ENCODE peak calls at places on chromosomes 12 and 14, in five cellular contexts. T is HepG2, N is A549, H is IMR-90, C is K562. B is an unnamed sample. For H3K4me1, the result is how much of the 10 kb centered on the place peaks cover.

GRCh38 chr12:132236930-132237771 is 92.2 kb downstream of the GALNT9 start:
- DNase-seq in H (no peak), C (no peak), N (no peak), T (no peak), B (no peak)

GRCh38 chr14:89667983-89668382 is 250.9 kb upstream of the FOXN3 start:
- DNase-seq in T (no peak), C (no peak), N (no peak), H (peak), B (no peak)

GRCh38 chr12:105334568-105334967 is 4.1 kb downstream of the C12orf75 start:
- DNase-seq in C (no peak), H (peak), T (no peak), N (no peak), B (no peak)

GRCh38 chr12:109905301-109905700 is 5.2 kb downstream of the TCHP start:
- DNase-seq in C (no peak), H (no peak), N (no peak), T (no peak), B (no peak)

GRCh38 chr12:124403273-124403672 is 108.4 kb downstream of the RFLNA start:
- DNase-seq in T (no peak), N (no peak), H (no peak), C (no peak), B (no peak)

GRCh38 chr12:105840384-105840783 is 298.4 kb downstream of the NUAK1 start:
- DNase-seq in N (no peak), C (peak), T (no peak), H (no peak), B (no peak)

GRCh38 chr12:58034311-58034710 is 92.9 kb downstream of the ATP23 start:
- DNase-seq in C (no peak), T (no peak), H (no peak), N (no peak), B (no peak)

GRCh38 chr12:115598827-115599226 is 678.7 kb downstream of the MED13L start:
- DNase-seq in N (no peak), H (no peak), T (no peak), C (no peak), B (no peak)

GRCh38 chr14:78713716-78714115 is 543.5 kb downstream of the NRXN3 start:
- DNase-seq in C (no peak), H (no peak), T (no peak), N (no peak), B (no peak)

GRCh38 chr12:22271036-22271435 is 63.5 kb downstream of the ST8SIA1 start:
- DNase-seq in N (no peak), H (peak), T (no peak), C (no peak), B (no peak)

GRCh38 chr14:92540472-92541048 is 27.0 kb downstream of the RIN3 start:
- DNase-seq in N (peak), T (no peak), C (no peak), H (peak), B (no peak)

GRCh38 chr12:69688021-69688420 is 11.1 kb downstream of the BEST3 start:
- DNase-seq in N (no peak), H (peak), C (no peak), T (peak), B (no peak)

GRCh38 chr12:56337753-56338221 is 897 bp upstream of the IL23A start:
- DNase-seq in N (no peak), C (no peak), T (no peak), H (no peak), B (no peak)

GRCh38 chr12:16515666-16516065 is 90.3 kb downstream of the LMO3 start:
- DNase-seq in H (peak), T (no peak), C (no peak), N (no peak), B (no peak)

GRCh38 chr12:4435537-4435936 is 10.1 kb downstream of the FGF6 start:
- DNase-seq in N (no peak), T (no peak), H (no peak), C (no peak), B (peak)

GRCh38 chr12:68823711-68824110 is 15.7 kb downstream of the MDM2 start:
- DNase-seq in N (no peak), H (no peak), T (no peak), C (no peak), B (no peak)

GRCh38 chr14:76257111-76257803 is 105.5 kb downstream of the GPATCH2L start:
- DNase-seq in C (peak), H (no peak), T (no peak), N (no peak), B (no peak)

GRCh38 chr12:104416637-104417036 is 40.1 kb upstream of the CHST11 start:
- DNase-seq in H (no peak), N (no peak), T (no peak), C (no peak), B (no peak)

GRCh38 chr12:26042645-26043044 is 82.2 kb downstream of the BHLHE41 start:
- DNase-seq in N (no peak), T (no peak), H (no peak), C (no peak), B (no peak)

GRCh38 chr12:27624586-27624985 is 71.7 kb upstream of the REP15 start:
- DNase-seq in H (no peak), N (no peak), C (no peak), T (no peak), B (no peak)

GRCh38 chr12:45223868-45224267 is 8.0 kb downstream of the ANO6 start:
- DNase-seq in H (no peak), N (no peak), T (no peak), C (no peak), B (no peak)

GRCh38 chr12:116370886-116371580 is 93.5 kb upstream of the MED13L start:
- DNase-seq in T (no peak), C (no peak), N (no peak), H (no peak), B (no peak)

GRCh38 chr12:54040148-54040494 is 7.3 kb downstream of the HOXC5 start:
- DNase-seq in T (no peak), N (peak), C (peak), H (no peak), B (no peak)

GRCh38 chr12:53381739-53382630 is 2.0 kb downstream of the SP1 start:
- DNase-seq in T (peak), N (no peak), C (peak), H (peak), B (no peak)

GRCh38 chr12:58302487-58303011 is 361.2 kb downstream of the ATP23 start:
- DNase-seq in C (no peak), N (no peak), H (no peak), T (no peak), B (no peak)

GRCh38 chr12:51329742-51330141 is 5.8 kb upstream of the BIN2 start:
- DNase-seq in H (no peak), T (no peak), C (no peak), N (no peak), B (no peak)

GRCh38 chr12:51333536-51333935 is 9.6 kb upstream of the BIN2 start:
- DNase-seq in H (no peak), C (no peak), T (no peak), N (no peak), B (no peak)

GRCh38 chr12:51328587-51328986 is 4.6 kb upstream of the BIN2 start:
- DNase-seq in T (no peak), N (no peak), C (no peak), H (no peak), B (no peak)

GRCh38 chr12:51326762-51327439 is 2.9 kb upstream of the BIN2 start:
- DNase-seq in T (no peak), N (no peak), C (peak), H (peak), B (no peak)

DNA sequence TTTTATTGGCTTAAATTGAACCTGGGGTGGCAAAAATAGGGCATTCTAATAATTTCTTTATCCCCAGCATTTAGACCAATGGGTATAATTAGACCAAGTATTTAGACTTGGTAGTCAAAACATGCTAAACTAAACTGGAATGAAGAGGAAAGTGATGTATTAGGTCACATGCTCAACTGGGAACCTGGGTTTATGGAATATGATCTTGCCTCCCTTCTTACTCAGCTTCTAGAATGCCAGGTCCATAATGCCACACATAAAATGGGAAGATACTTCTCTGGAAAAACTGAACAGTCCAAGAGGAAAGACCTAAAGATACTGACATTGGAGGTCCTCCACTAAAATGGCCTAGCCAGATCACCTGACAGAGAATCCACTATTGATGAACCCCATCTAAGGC is 6.2 kb upstream of the BIN2 start:
- DNase-seq in H (peak), N (no peak), T (no peak), C (no peak), B (no peak)
- H3K4me1 ChIP-seq in H (under half), N (under half), T (under half), C (under half), B (under half)

GRCh38 chr12:92080390-92081285 is 65.0 kb downstream of the BTG1 start:
- DNase-seq in H (peak), N (peak), T (no peak), C (no peak), B (no peak)

GRCh38 chr12:92079054-92079385 is 66.6 kb downstream of the BTG1 start:
- DNase-seq in C (no peak), H (no peak), N (no peak), T (no peak), B (no peak)

GRCh38 chr12:92077530-92077929 is 68.1 kb downstream of the BTG1 start:
- DNase-seq in T (no peak), C (no peak), N (no peak), H (no peak), B (no peak)

GRCh38 chr12:92076106-92076505 is 69.5 kb downstream of the BTG1 start:
- DNase-seq in H (no peak), T (no peak), C (no peak), N (no peak), B (no peak)

GRCh38 chr12:92078167-92079053 is 67.2 kb downstream of the BTG1 start:
- DNase-seq in C (peak), T (no peak), N (peak), H (peak), B (no peak)
- TF ChIP-seq RFX5 in C (no peak), T (no peak), N (no peak), H (no peak), B (no peak)

GRCh38 chr14:95180966-95181733 is 23.8 kb upstream of the DICER1 start:
- DNase-seq in T (no peak), N (no peak), C (no peak), H (no peak), B (no peak)
- H3K4me1 ChIP-seq in T (under half), N (under half), C (under half), H (under half), B (under half)

GRCh38 chr14:101400815-101401214 is 160.5 kb upstream of the DIO3 start:
- DNase-seq in H (peak), T (no peak), N (no peak), C (no peak), B (no peak)
- TF ChIP-seq RFX5 in H (no peak), T (no peak), N (no peak), C (no peak), B (no peak)

DNA sequence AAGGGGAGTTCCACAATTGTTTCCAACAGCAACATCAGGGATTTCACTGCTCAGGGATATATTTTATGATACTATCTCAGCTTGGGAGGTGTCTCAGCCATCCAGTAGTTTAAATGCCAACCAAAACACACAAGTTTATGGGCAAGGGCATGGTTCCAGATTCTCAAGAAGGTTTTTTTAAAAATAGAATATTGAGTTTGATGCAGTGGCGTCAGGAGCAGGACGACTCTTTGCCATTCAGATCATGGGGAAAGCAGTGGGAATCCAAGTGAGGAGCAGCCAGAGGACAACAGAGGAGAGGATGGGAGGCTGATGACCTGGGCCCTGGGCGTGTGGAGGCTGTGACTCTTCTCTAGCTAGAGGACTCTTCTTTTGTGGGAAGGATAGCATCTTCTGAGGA is 25.7 kb downstream of the TSHR start:
- DNase-seq in T (no peak), N (no peak), C (no peak), H (no peak), B (no peak)
- H3K4me1 ChIP-seq in T (under half), N (under half), C (under half), H (under half), B (under half)

DNA sequence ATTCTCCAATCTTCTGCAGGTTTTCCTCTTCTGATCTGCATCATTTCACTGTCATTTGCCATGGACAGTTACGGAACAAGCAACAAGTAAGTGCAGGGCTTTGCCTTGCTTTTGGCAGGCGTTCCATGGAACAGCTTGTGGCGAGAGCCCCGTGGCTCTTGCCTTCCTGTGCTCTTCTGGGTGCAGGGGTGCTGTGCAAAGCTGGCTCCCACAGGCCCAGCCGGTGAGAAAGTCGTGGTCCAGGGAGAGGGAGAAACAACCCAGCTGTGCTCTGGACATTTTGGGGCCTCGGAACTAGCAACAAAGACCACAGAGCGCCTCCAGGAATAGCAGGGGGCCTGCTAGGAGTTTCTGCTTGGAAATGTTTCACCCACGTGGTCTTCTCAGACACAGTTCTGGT is 164.7 kb downstream of the ADGRD1 start:
- DNase-seq in H (no peak), N (no peak), T (no peak), C (no peak), B (no peak)
- TF ChIP-seq RFX5 in H (no peak), N (no peak), T (no peak), C (no peak), B (no peak)

DNA sequence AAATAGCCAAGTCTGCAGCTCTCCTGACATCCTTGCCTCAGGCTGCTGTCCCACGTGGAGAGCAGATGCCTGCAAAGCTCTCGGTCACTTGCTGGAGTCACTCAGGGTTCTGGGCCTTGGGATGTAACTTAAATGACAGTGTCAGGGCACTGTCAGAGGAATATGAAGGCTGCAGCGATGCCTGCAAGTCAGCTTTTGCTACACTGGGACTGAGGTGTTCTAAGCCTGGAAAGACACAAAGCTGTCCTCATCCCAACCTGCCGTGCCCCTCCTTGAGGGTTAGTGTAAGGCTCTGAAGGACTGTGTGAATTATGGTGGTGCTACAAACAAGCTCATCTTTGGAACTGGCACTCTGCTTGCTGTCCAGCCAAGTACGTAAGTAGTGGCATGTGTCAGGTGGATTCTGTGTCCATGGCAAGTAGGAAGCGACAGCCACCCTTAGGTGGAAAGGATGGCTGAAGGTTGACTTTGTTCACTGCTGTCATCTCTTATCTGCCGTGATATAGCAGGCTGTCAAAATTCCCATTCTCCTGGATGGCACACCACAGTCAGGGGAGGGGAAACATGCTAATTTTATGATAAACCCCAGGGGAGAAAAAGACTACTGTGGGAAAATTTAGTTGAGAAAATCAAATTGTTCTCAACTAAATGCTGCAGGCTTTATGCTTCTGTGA is 79.9 kb downstream of the DAD1 start:
- DNase-seq in H (no peak), T (no peak), N (no peak), C (no peak), B (no peak)
- H3K4me1 ChIP-seq in H (under half), T (under half), N (under half), C (under half), B (under half)

B was measured in H1.